ENCODE peak calls at places on chromosome 11, in four cellular contexts. Q, Y, H and J are unnamed samples.

GRCh38 chr11:79013509-79013908 is 427.3 kb downstream of the TENM4 start:
- DNase-seq in Q (no peak), Y (no peak), H (no peak), J (no peak)

GRCh38 chr11:105447936-105448702 is 161.8 kb upstream of the GRIA4 start:
- DNase-seq in Q (no peak), Y (no peak), H (no peak), J (no peak)

GRCh38 chr11:110123003-110123402 is 29.8 kb downstream of the ZC3H12C start:
- DNase-seq in Q (no peak), Y (no peak), H (no peak), J (no peak)

GRCh38 chr11:125569913-125570621 is 790 bp downstream of the EI24 start:
- DNase-seq in Q (no peak), Y (peak), H (peak), J (no peak)

GRCh38 chr11:1229471-1230120 is 6.7 kb downstream of the MUC5B start:
- DNase-seq in Q (no peak), Y (peak), H (peak), J (no peak)

GRCh38 chr11:95306816-95307215 is 75.8 kb upstream of the SESN3 start:
- DNase-seq in Q (no peak), Y (no peak), H (no peak), J (no peak)

GRCh38 chr11:64009710-64010109 is 23.5 kb downstream of the OTUB1 start:
- DNase-seq in Q (no peak), Y (no peak), H (no peak), J (no peak)

GRCh38 chr11:93694109-93694508 is 32.6 kb downstream of the CEP295 start:
- DNase-seq in Q (no peak), Y (no peak), H (no peak), J (no peak)

GRCh38 chr11:91219501-91219900 is 996.7 kb upstream of the CHORDC1 start:
- DNase-seq in Q (no peak), Y (no peak), H (no peak), J (no peak)

GRCh38 chr11:29161216-29161615 is 855.6 kb downstream of the KCNA4 start:
- DNase-seq in Q (no peak), Y (no peak), H (no peak), J (no peak)

GRCh38 chr11:128726464-128727139 is 32.7 kb downstream of the FLI1 start:
- DNase-seq in Q (peak), Y (no peak), H (no peak), J (peak)

GRCh38 chr11:19240420-19241259 is at the start of gene E2F8:
- DNase-seq in Q (peak), Y (peak), H (peak), J (peak)

GRCh38 chr11:66478823-66479740 is 1.2 kb upstream of the DPP3 start:
- DNase-seq in Q (no peak), Y (peak), H (peak), J (no peak)

GRCh38 chr11:113345978-113346377 is 31.6 kb downstream of the TTC12 start:
- DNase-seq in Q (no peak), Y (no peak), H (no peak), J (no peak)

GRCh38 chr11:108670381-108670930 is 5.6 kb downstream of the DDX10 start:
- DNase-seq in Q (no peak), Y (no peak), H (no peak), J (no peak)

GRCh38 chr11:35146074-35146521 is 7.1 kb downstream of the CD44 start:
- DNase-seq in Q (peak), Y (no peak), H (no peak), J (no peak)
- H3K4me3 ChIP-seq in Q (no peak), Y (no peak), H (no peak), J (peak)

GRCh38 chr11:10301656-10302293 is 3.1 kb upstream of the ADM start:
- DNase-seq in Q (no peak), Y (no peak), H (no peak), J (no peak)
- H3K27ac ChIP-seq in Q (no peak), Y (peak), H (peak), J (no peak)

GRCh38 chr11:116278076-116278475 is 494.7 kb downstream of the BUD13 start:
- DNase-seq in Q (no peak), Y (no peak), H (no peak), J (no peak)
- H3K4me3 ChIP-seq in Q (no peak), Y (no peak), H (no peak), J (no peak)

GRCh38 chr11:84886344-84886743 is 740.8 kb downstream of the DLG2 start:
- DNase-seq in Q (no peak), Y (no peak), H (no peak), J (no peak)
- H3K27ac ChIP-seq in Q (no peak), Y (no peak), H (no peak), J (no peak)

GRCh38 chr11:76807206-76807875 is 24.2 kb downstream of the TSKU start:
- DNase-seq in Q (peak), Y (peak), H (peak), J (peak)
- H3K4me3 ChIP-seq in Q (no peak), Y (no peak), H (peak), J (no peak)